ENCODE peak calls at places on chromosomes 6 and 20, in eight cellular contexts. One of them, this sample, is unnamed. For H3K27me3, the result is how much of the 10 kb centered on the place peaks cover.

GRCh38 chr20:56200456-56200855 is 48.1 kb upstream of the MC3R start:
- DNase-seq in CD4-positive, alpha-beta T cell: no peak
- DNase-seq in esophagus squamous epithelium: no peak
- DNase-seq in Panc1: no peak
- DNase-seq in GM23338: peak
- DNase-seq in HCT116: peak
- DNase-seq in left ventricle myocardium inferior: no peak
- DNase-seq in MG63: no peak
- DNase-seq in this sample: no peak

GRCh38 chr20:50120935-50121693 is 8.2 kb upstream of the UBE2V1 start:
- DNase-seq in Panc1: no peak
- DNase-seq in esophagus squamous epithelium: peak
- DNase-seq in left ventricle myocardium inferior: peak
- DNase-seq in CD4-positive, alpha-beta T cell: peak
- DNase-seq in MG63: peak
- DNase-seq in GM23338: peak
- DNase-seq in HCT116: peak
- DNase-seq in this sample: peak

GRCh38 chr20:1002682-1003561 is 811 bp upstream of the RSPO4 start:
- DNase-seq in CD4-positive, alpha-beta T cell: no peak
- DNase-seq in left ventricle myocardium inferior: no peak
- DNase-seq in HCT116: no peak
- DNase-seq in GM23338: no peak
- DNase-seq in esophagus squamous epithelium: no peak
- DNase-seq in Panc1: no peak
- DNase-seq in MG63: no peak
- DNase-seq in this sample: no peak

GRCh38 chr6:5084787-5085637 is at the start of gene PPP1R3G:
- DNase-seq in Panc1: no peak
- DNase-seq in CD4-positive, alpha-beta T cell: no peak
- DNase-seq in left ventricle myocardium inferior: peak
- DNase-seq in HCT116: no peak
- DNase-seq in MG63: peak
- DNase-seq in GM23338: peak
- DNase-seq in esophagus squamous epithelium: no peak
- DNase-seq in this sample: peak

GRCh38 chr20:37265152-37265551 is 3.5 kb upstream of the GHRH start:
- DNase-seq in left ventricle myocardium inferior: no peak
- DNase-seq in Panc1: no peak
- DNase-seq in HCT116: no peak
- DNase-seq in CD4-positive, alpha-beta T cell: no peak
- DNase-seq in MG63: no peak
- DNase-seq in esophagus squamous epithelium: no peak
- DNase-seq in GM23338: no peak
- DNase-seq in this sample: no peak

GRCh38 chr20:50799176-50799889 is 4.5 kb downstream of the BCAS4 start:
- DNase-seq in CD4-positive, alpha-beta T cell: no peak
- DNase-seq in GM23338: no peak
- DNase-seq in HCT116: no peak
- DNase-seq in MG63: no peak
- DNase-seq in Panc1: no peak
- DNase-seq in left ventricle myocardium inferior: no peak
- DNase-seq in esophagus squamous epithelium: no peak
- DNase-seq in this sample: peak

GRCh38 chr6:90610291-90610670 is 23.4 kb upstream of the MAP3K7 start:
- DNase-seq in Panc1: no peak
- DNase-seq in esophagus squamous epithelium: no peak
- DNase-seq in left ventricle myocardium inferior: no peak
- DNase-seq in GM23338: peak
- DNase-seq in HCT116: no peak
- DNase-seq in MG63: no peak
- DNase-seq in CD4-positive, alpha-beta T cell: no peak
- DNase-seq in this sample: no peak

GRCh38 chr6:117616971-117617765 is 14.9 kb upstream of the GOPC start:
- DNase-seq in Panc1: no peak
- DNase-seq in left ventricle myocardium inferior: no peak
- DNase-seq in MG63: peak
- DNase-seq in GM23338: peak
- DNase-seq in CD4-positive, alpha-beta T cell: no peak
- DNase-seq in esophagus squamous epithelium: no peak
- DNase-seq in HCT116: no peak
- DNase-seq in this sample: no peak

GRCh38 chr6:106894978-106895702 is 79.4 kb downstream of the CD24 start:
- DNase-seq in Panc1: no peak
- DNase-seq in GM23338: peak
- DNase-seq in CD4-positive, alpha-beta T cell: no peak
- DNase-seq in esophagus squamous epithelium: no peak
- DNase-seq in MG63: no peak
- DNase-seq in HCT116: no peak
- DNase-seq in left ventricle myocardium inferior: no peak
- DNase-seq in this sample: no peak

GRCh38 chr6:23269436-23269835 is 700.1 kb downstream of the HDGFL1 start:
- DNase-seq in HCT116: no peak
- DNase-seq in GM23338: no peak
- DNase-seq in esophagus squamous epithelium: no peak
- DNase-seq in CD4-positive, alpha-beta T cell: no peak
- DNase-seq in MG63: no peak
- DNase-seq in left ventricle myocardium inferior: no peak
- DNase-seq in Panc1: no peak
- DNase-seq in this sample: no peak

GRCh38 chr20:38685853-38686473 is 38.3 kb upstream of the SLC32A1 start:
- DNase-seq in MG63: peak
- DNase-seq in esophagus squamous epithelium: no peak
- DNase-seq in Panc1: no peak
- DNase-seq in CD4-positive, alpha-beta T cell: peak
- DNase-seq in left ventricle myocardium inferior: peak
- DNase-seq in HCT116: no peak
- DNase-seq in GM23338: peak
- DNase-seq in this sample: no peak

GRCh38 chr6:16783485-16783884 is 22.2 kb upstream of the ATXN1 start:
- DNase-seq in GM23338: no peak
- DNase-seq in HCT116: no peak
- DNase-seq in MG63: no peak
- DNase-seq in esophagus squamous epithelium: no peak
- DNase-seq in Panc1: no peak
- DNase-seq in CD4-positive, alpha-beta T cell: no peak
- DNase-seq in left ventricle myocardium inferior: no peak
- DNase-seq in this sample: no peak

GRCh38 chr6:149887343-149887742 is 10.6 kb downstream of the RAET1E start:
- DNase-seq in Panc1: no peak
- DNase-seq in HCT116: no peak
- DNase-seq in GM23338: no peak
- DNase-seq in CD4-positive, alpha-beta T cell: no peak
- DNase-seq in left ventricle myocardium inferior: no peak
- DNase-seq in esophagus squamous epithelium: no peak
- DNase-seq in MG63: peak
- DNase-seq in this sample: no peak

GRCh38 chr20:63747622-63748355 is 8.2 kb downstream of the SLC2A4RG start:
- DNase-seq in esophagus squamous epithelium: no peak
- DNase-seq in left ventricle myocardium inferior: no peak
- DNase-seq in Panc1: no peak
- DNase-seq in MG63: no peak
- DNase-seq in CD4-positive, alpha-beta T cell: no peak
- DNase-seq in GM23338: no peak
- DNase-seq in HCT116: no peak
- DNase-seq in this sample: peak

GRCh38 chr6:88763160-88763559 is 200.3 kb downstream of the RNGTT start:
- DNase-seq in GM23338: no peak
- DNase-seq in MG63: no peak
- DNase-seq in CD4-positive, alpha-beta T cell: no peak
- DNase-seq in Panc1: no peak
- DNase-seq in esophagus squamous epithelium: no peak
- DNase-seq in left ventricle myocardium inferior: no peak
- DNase-seq in HCT116: no peak
- DNase-seq in this sample: no peak

GRCh38 chr6:3696525-3696924 is 55.0 kb downstream of the PXDC1 start:
- DNase-seq in esophagus squamous epithelium: no peak
- DNase-seq in Panc1: no peak
- DNase-seq in left ventricle myocardium inferior: no peak
- DNase-seq in HCT116: no peak
- DNase-seq in MG63: no peak
- DNase-seq in GM23338: no peak
- DNase-seq in CD4-positive, alpha-beta T cell: no peak
- DNase-seq in this sample: no peak

GRCh38 chr20:51563141-51563596 is 20.6 kb upstream of the NFATC2 start:
- DNase-seq in MG63: no peak
- DNase-seq in GM23338: no peak
- DNase-seq in CD4-positive, alpha-beta T cell: no peak
- DNase-seq in left ventricle myocardium inferior: no peak
- DNase-seq in HCT116: no peak
- DNase-seq in esophagus squamous epithelium: no peak
- DNase-seq in Panc1: no peak
- DNase-seq in this sample: no peak

GRCh38 chr20:48691523-48691922 is 136.3 kb downstream of the PREX1 start:
- DNase-seq in esophagus squamous epithelium: no peak
- DNase-seq in MG63: no peak
- DNase-seq in CD4-positive, alpha-beta T cell: no peak
- DNase-seq in Panc1: no peak
- DNase-seq in left ventricle myocardium inferior: peak
- DNase-seq in GM23338: no peak
- DNase-seq in HCT116: no peak
- DNase-seq in this sample: peak

GRCh38 chr20:46893051-46893450 is 1.6 kb upstream of the EYA2 start:
- DNase-seq in MG63: no peak
- DNase-seq in left ventricle myocardium inferior: no peak
- DNase-seq in Panc1: no peak
- DNase-seq in CD4-positive, alpha-beta T cell: no peak
- DNase-seq in HCT116: no peak
- DNase-seq in esophagus squamous epithelium: no peak
- DNase-seq in GM23338: no peak
- DNase-seq in this sample: no peak
- H3K27me3 ChIP-seq in MG63: under half
- H3K27me3 ChIP-seq in left ventricle myocardium inferior: half or more
- H3K27me3 ChIP-seq in Panc1: under half
- H3K27me3 ChIP-seq in CD4-positive, alpha-beta T cell: under half
- H3K27me3 ChIP-seq in HCT116: under half
- H3K27me3 ChIP-seq in esophagus squamous epithelium: under half
- H3K27me3 ChIP-seq in GM23338: under half
- H3K27me3 ChIP-seq in this sample: under half

GRCh38 chr20:57215426-57215825 is 51.0 kb downstream of the BMP7 start:
- DNase-seq in MG63: no peak
- DNase-seq in HCT116: no peak
- DNase-seq in left ventricle myocardium inferior: no peak
- DNase-seq in GM23338: no peak
- DNase-seq in Panc1: no peak
- DNase-seq in CD4-positive, alpha-beta T cell: no peak
- DNase-seq in esophagus squamous epithelium: no peak
- DNase-seq in this sample: no peak

GRCh38 chr20:57217802-57218201 is 48.6 kb downstream of the BMP7 start:
- DNase-seq in Panc1: no peak
- DNase-seq in left ventricle myocardium inferior: no peak
- DNase-seq in esophagus squamous epithelium: no peak
- DNase-seq in CD4-positive, alpha-beta T cell: no peak
- DNase-seq in HCT116: no peak
- DNase-seq in GM23338: no peak
- DNase-seq in MG63: no peak
- DNase-seq in this sample: no peak

GRCh38 chr20:57214948-57215347 is 51.5 kb downstream of the BMP7 start:
- DNase-seq in GM23338: no peak
- DNase-seq in HCT116: no peak
- DNase-seq in Panc1: no peak
- DNase-seq in esophagus squamous epithelium: no peak
- DNase-seq in left ventricle myocardium inferior: no peak
- DNase-seq in MG63: no peak
- DNase-seq in CD4-positive, alpha-beta T cell: no peak
- DNase-seq in this sample: no peak

GRCh38 chr20:57215826-57216471 is 50.5 kb downstream of the BMP7 start:
- DNase-seq in Panc1: no peak
- DNase-seq in HCT116: no peak
- DNase-seq in GM23338: no peak
- DNase-seq in left ventricle myocardium inferior: no peak
- DNase-seq in CD4-positive, alpha-beta T cell: no peak
- DNase-seq in MG63: no peak
- DNase-seq in esophagus squamous epithelium: no peak
- DNase-seq in this sample: no peak

GRCh38 chr20:57216669-57217068 is 49.8 kb downstream of the BMP7 start:
- DNase-seq in Panc1: no peak
- DNase-seq in left ventricle myocardium inferior: no peak
- DNase-seq in HCT116: no peak
- DNase-seq in GM23338: no peak
- DNase-seq in esophagus squamous epithelium: no peak
- DNase-seq in MG63: no peak
- DNase-seq in CD4-positive, alpha-beta T cell: no peak
- DNase-seq in this sample: no peak
- H3K27me3 ChIP-seq in Panc1: under half
- H3K27me3 ChIP-seq in left ventricle myocardium inferior: under half
- H3K27me3 ChIP-seq in HCT116: under half
- H3K27me3 ChIP-seq in GM23338: under half
- H3K27me3 ChIP-seq in esophagus squamous epithelium: under half
- H3K27me3 ChIP-seq in MG63: under half
- H3K27me3 ChIP-seq in CD4-positive, alpha-beta T cell: under half
- H3K27me3 ChIP-seq in this sample: under half

DNA sequence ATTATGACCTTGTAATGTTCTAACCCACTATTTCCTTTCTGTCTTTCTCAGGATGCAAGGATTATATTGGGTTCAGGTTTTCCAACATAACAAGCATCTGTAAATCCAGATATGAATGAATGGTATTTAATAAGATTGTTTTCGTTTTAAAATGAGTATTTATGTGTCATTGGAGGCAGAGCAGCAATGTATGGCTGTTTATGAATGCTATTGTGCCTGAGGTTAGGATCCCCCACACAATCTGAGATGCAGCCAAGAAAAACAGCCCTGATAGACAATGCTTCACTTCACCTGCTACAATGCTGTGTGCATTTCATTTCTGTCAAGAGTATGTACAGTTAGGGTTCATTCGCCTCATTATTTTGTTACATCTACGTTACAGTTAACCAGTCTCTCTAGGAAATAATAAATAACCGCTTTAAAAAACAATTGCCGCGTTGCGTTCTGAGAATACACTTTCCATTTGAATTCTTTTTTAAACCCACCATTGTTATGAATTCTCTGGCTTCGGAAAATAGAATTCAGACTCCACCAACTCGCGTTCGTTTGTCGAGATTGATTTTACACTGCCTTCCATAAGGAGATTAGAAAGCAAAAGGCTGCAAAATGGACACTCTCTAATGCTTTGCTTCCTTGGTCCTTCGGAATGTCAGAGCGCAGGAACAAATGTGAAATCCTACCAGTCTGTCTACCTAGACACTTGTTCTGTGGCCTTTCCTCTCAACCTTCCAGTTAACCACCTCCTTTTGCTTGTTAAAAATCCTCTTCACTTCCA is 19.5 kb downstream of the TFAP2A start:
- DNase-seq in esophagus squamous epithelium: no peak
- DNase-seq in Panc1: no peak
- DNase-seq in HCT116: no peak
- DNase-seq in MG63: peak
- DNase-seq in CD4-positive, alpha-beta T cell: no peak
- DNase-seq in GM23338: no peak
- DNase-seq in left ventricle myocardium inferior: no peak
- DNase-seq in this sample: no peak
- H3K27me3 ChIP-seq in esophagus squamous epithelium: under half
- H3K27me3 ChIP-seq in Panc1: under half
- H3K27me3 ChIP-seq in HCT116: under half
- H3K27me3 ChIP-seq in MG63: under half
- H3K27me3 ChIP-seq in CD4-positive, alpha-beta T cell: half or more
- H3K27me3 ChIP-seq in GM23338: half or more
- H3K27me3 ChIP-seq in left ventricle myocardium inferior: half or more
- H3K27me3 ChIP-seq in this sample: half or more

DNA sequence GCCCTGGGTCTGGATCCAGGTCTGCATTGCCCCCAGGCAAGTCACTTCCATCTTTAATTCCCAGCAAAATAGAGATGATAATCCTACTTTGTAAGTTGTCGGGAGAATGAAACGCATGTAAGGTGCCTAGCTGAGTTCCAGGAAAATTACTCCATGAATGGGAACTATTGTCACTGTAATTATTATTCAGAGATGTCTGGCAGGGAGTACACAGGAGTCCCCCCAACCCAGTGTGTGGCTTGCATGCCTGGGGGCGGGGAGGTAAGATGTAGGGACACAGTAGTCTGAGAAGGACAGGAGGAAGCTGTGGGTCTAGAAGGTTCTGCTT is 85.4 kb downstream of the CD40 start:
- DNase-seq in MG63: no peak
- DNase-seq in esophagus squamous epithelium: no peak
- DNase-seq in HCT116: no peak
- DNase-seq in Panc1: no peak
- DNase-seq in left ventricle myocardium inferior: no peak
- DNase-seq in CD4-positive, alpha-beta T cell: no peak
- DNase-seq in GM23338: no peak
- DNase-seq in this sample: no peak
- H3K27me3 ChIP-seq in MG63: under half
- H3K27me3 ChIP-seq in esophagus squamous epithelium: under half
- H3K27me3 ChIP-seq in HCT116: under half
- H3K27me3 ChIP-seq in Panc1: under half
- H3K27me3 ChIP-seq in left ventricle myocardium inferior: half or more
- H3K27me3 ChIP-seq in CD4-positive, alpha-beta T cell: under half
- H3K27me3 ChIP-seq in GM23338: under half
- H3K27me3 ChIP-seq in this sample: under half